ENCODE peak calls at places on chromosomes 4 and X, in five cellular contexts. Y is K562, R is GM12878, I is SK-N-SH, A is HepG2. O is an unnamed sample.

GRCh38 chr4:138045036-138045435 is 197.1 kb downstream of the SLC7A11 start:
- DNase-seq in Y (no peak), R (no peak), I (no peak), A (no peak), O (no peak)

GRCh38 chr4:15232725-15233597 is 194.9 kb upstream of the C1QTNF7 start:
- DNase-seq in Y (no peak), R (no peak), I (no peak), A (peak), O (no peak)

GRCh38 chrX:54494970-54495813 is 842 bp downstream of the FGD1 start:
- DNase-seq in Y (no peak), R (no peak), I (peak), A (no peak), O (no peak)

GRCh38 chr4:100117749-100118148 is 72.5 kb downstream of the DDIT4L start:
- DNase-seq in Y (no peak), R (no peak), I (peak), A (no peak), O (no peak)

GRCh38 chr4:158166701-158167100 is 6.1 kb downstream of the GASK1B start:
- DNase-seq in Y (no peak), R (no peak), I (no peak), A (no peak), O (no peak)

GRCh38 chr4:48329193-48329592 is 12.1 kb upstream of the SLAIN2 start:
- DNase-seq in Y (no peak), R (no peak), I (no peak), A (peak), O (no peak)

GRCh38 chr4:77819409-77819835 is 254 bp upstream of the CNOT6L start:
- DNase-seq in Y (no peak), R (no peak), I (peak), A (no peak), O (no peak)

GRCh38 chr4:56128231-56128630 is 179.5 kb downstream of the CEP135 start:
- DNase-seq in Y (no peak), R (no peak), I (no peak), A (no peak), O (no peak)

GRCh38 chr4:181860668-181861067 is 382.5 kb upstream of the TENM3 start:
- DNase-seq in Y (no peak), R (no peak), I (no peak), A (no peak), O (no peak)

GRCh38 chr4:109972786-109973528 is 60.3 kb downstream of the EGF start:
- DNase-seq in Y (peak), R (no peak), I (no peak), A (peak), O (no peak)

GRCh38 chr4:150743564-150744342 is 161.8 kb downstream of the MAB21L2 start:
- DNase-seq in Y (no peak), R (peak), I (peak), A (no peak), O (no peak)

GRCh38 chrX:29617725-29618124 is 597.6 kb upstream of the MAGEB2 start:
- DNase-seq in Y (no peak), R (no peak), I (no peak), A (no peak), O (no peak)

GRCh38 chr4:76250962-76251361 is 559 bp upstream of the FAM47E start:
- DNase-seq in Y (no peak), R (no peak), I (peak), A (no peak), O (no peak)

GRCh38 chr4:122658818-122659295 is 38.0 kb upstream of the IL21 start:
- DNase-seq in Y (no peak), R (peak), I (no peak), A (no peak), O (no peak)

GRCh38 chrX:16119353-16120220 is 3.8 kb upstream of the GRPR start:
- DNase-seq in Y (peak), R (peak), I (no peak), A (no peak), O (peak)

GRCh38 chr4:147096667-147097604 is 151.3 kb upstream of the TTC29 start:
- DNase-seq in Y (peak), R (no peak), I (peak), A (peak), O (peak)

GRCh38 chrX:126509917-126510316 is 42.7 kb downstream of the DCAF12L1 start:
- DNase-seq in Y (no peak), R (no peak), I (no peak), A (no peak), O (no peak)

GRCh38 chr4:8502371-8502770 is 61.8 kb downstream of the TRMT44 start:
- DNase-seq in Y (no peak), R (no peak), I (no peak), A (no peak), O (no peak)

GRCh38 chr4:8501781-8502180 is 61.2 kb downstream of the TRMT44 start:
- DNase-seq in Y (no peak), R (no peak), I (no peak), A (no peak), O (no peak)

GRCh38 chr4:8503801-8504200 is 63.2 kb downstream of the TRMT44 start:
- DNase-seq in Y (no peak), R (no peak), I (no peak), A (no peak), O (no peak)

GRCh38 chr4:8504279-8505007 is 63.9 kb downstream of the TRMT44 start:
- DNase-seq in Y (no peak), R (no peak), I (peak), A (peak), O (no peak)

GRCh38 chr4:8502836-8503585 is 62.4 kb downstream of the TRMT44 start:
- DNase-seq in Y (no peak), R (no peak), I (no peak), A (peak), O (no peak)
- TF ChIP-seq GABPA in Y (no peak), R (no peak), I (no peak), A (no peak), O (no peak)

DNA sequence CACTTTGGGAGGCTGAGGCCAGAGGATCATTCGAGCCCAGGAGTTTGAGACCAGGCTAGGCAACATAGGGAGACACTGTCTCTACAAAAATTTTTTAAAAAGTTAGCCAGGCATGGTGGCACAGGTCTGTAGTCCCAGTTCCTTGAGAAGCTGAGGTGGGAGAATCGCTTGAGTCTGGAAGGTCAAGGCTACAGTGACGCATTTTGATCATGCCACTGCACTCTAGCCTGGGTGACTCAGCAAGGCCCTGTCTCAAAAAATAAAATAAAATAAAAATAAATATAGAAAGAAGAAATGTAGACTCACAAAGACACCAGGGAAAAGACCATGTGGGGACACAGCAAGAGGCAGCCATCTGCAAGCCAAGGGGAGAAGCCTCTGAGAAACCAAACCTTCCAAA is 42.3 kb upstream of the SLC7A3 start:
- DNase-seq in Y (no peak), R (no peak), I (no peak), A (no peak), O (no peak)
- H3K27ac ChIP-seq in Y (no peak), R (no peak), I (no peak), A (no peak), O (no peak)

GRCh38 chrX:17944833-17945497 is 83.9 kb upstream of the RAI2 start:
- DNase-seq in Y (peak), R (no peak), I (peak), A (peak), O (peak)
- TF ChIP-seq REST in Y (no peak), R (no peak), I (no peak), A (no peak), O (no peak)

GRCh38 chr4:104129243-104129642 is 365.5 kb downstream of the CXXC4 start:
- DNase-seq in Y (no peak), R (no peak), I (no peak), A (no peak), O (no peak)

GRCh38 chr4:104128850-104129213 is 365.9 kb downstream of the CXXC4 start:
- DNase-seq in Y (no peak), R (no peak), I (no peak), A (peak), O (no peak)

GRCh38 chr4:104123021-104123420 is 371.7 kb downstream of the CXXC4 start:
- DNase-seq in Y (no peak), R (no peak), I (no peak), A (no peak), O (no peak)

DNA sequence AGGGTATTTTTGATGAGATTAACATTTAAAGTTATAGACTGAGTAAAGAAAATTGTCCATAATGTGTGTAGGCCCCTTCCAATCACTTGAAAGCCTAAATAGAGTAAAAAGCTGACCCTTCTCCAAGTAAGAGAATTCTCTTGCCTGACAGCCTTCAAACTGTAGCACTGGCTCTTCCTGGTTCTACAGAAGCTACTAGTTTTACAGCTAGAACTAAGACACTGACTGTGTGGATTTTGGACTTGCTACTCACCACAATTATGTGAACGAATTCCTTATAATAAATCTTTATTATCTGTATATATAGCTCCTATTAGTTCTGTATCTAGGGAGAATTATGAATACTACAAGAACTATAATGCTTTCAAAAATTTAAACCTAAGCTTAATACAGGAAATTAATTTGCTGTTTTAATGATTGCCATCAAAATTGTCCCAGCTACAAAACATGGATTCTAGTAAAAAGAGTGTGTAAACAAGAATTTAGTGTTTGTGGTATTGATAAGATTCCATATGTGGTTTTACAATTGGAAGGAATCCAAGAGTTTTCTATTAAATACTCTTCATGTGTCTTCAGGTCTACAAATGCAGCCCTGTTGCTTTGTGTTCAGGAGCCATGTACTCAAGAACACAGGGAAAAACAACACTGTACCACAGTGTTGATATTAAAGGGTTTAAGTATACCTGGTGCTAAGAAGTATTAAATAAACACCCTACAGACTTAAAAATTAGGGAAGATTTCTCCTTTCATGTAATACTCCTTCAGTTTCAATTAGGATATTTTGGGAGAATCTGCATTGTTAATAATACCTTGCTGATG is 366.5 kb downstream of the CXXC4 start:
- DNase-seq in Y (no peak), R (no peak), I (no peak), A (no peak), O (no peak)
- TF ChIP-seq GABPA in Y (no peak), R (no peak), I (no peak), A (no peak), O (no peak)

DNA sequence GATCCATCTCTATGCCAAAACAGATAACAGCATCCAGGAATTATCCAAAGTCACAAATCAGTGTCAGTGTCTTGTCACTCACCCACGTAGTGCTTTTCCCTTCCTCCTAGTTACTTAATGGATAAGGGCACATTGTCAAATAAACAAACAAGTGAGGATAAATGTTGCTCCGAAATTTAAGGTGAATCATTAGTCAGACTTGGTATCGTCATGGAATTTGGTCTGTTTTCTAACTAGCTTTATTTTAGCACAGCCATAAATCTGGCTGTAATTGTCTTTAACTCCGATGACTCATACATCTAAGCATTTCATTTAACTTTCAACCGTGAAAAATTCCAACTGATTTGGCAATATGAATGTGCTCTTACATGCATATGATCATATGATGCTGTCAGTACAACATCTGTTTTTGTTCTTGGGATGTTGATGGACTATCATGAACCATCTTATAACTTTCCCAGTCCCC is 83.3 kb downstream of the SNCA start:
- DNase-seq in Y (no peak), R (no peak), I (peak), A (peak), O (no peak)
- H3K27ac ChIP-seq in Y (no peak), R (no peak), I (peak), A (no peak), O (no peak)